ENCODE peak calls at places on chromosomes 3 and 15, in ten cellular contexts. R is spleen; J is GM13977; K is A549; P is AG04450; T is progenitor cell of endocrine pancreas; G is bronchial epithelial cell; A is Calu3; Z is cardiac fibroblast; I is CD4-positive, alpha-beta T cell. M is an unnamed sample.

GRCh38 chr3:166510382-166510781 is 673.2 kb upstream of the BCHE start:
- DNase-seq in T (no peak), Z (no peak), I (no peak), R (no peak), P (no peak), A (no peak), K (no peak), G (no peak), J (no peak), M (no peak)

GRCh38 chr3:129485681-129486056 is 42.8 kb upstream of the RHO start:
- DNase-seq in R (peak; percentile 85), G (peak; percentile 92), A (no peak), P (peak; percentile 71), K (no peak), T (no peak), I (no peak), Z (peak; percentile 99), J (no peak), M (no peak)

GRCh38 chr15:65323071-65323511 is 18.6 kb downstream of the RNU5B-1 start:
- DNase-seq in Z (peak; percentile 73), P (no peak), R (no peak), A (no peak), T (no peak), J (no peak), K (no peak), G (no peak), I (no peak), M (no peak)

GRCh38 chr3:30586806-30587486 is 19.5 kb upstream of the TGFBR2 start:
- DNase-seq in R (no peak), G (no peak), K (no peak), P (no peak), J (no peak), T (no peak), A (no peak), I (no peak), Z (no peak), M (no peak)

GRCh38 chr15:44087578-44088190 is 107.4 kb downstream of the FRMD5 start:
- DNase-seq in R (no peak), I (no peak), K (peak; percentile 47), J (no peak), G (peak; percentile 92), T (no peak), P (peak; percentile 65), A (no peak), Z (peak; percentile 85), M (no peak)

GRCh38 chr3:192812736-192813383 is 85.5 kb upstream of the FGF12 start:
- DNase-seq in J (no peak), I (no peak), A (peak; percentile 63), R (no peak), P (no peak), K (no peak), G (peak; percentile 61), T (no peak), Z (peak; percentile 78), M (peak; percentile 41)

GRCh38 chr3:53478921-53479664 is 15.3 kb upstream of the CACNA1D start:
- DNase-seq in P (no peak), G (no peak), T (no peak), I (no peak), K (no peak), A (peak; percentile 32), Z (no peak), J (no peak), R (no peak), M (no peak)

GRCh38 chr15:33194704-33195261 is at the start of gene FMN1:
- DNase-seq in R (peak; percentile 96), G (peak; percentile 84), J (peak; percentile 72), Z (peak; percentile 90), T (peak; percentile 90), I (peak; percentile 91), A (peak; percentile 78), K (peak; percentile 90), P (peak; percentile 68), M (peak; percentile 87)

GRCh38 chr3:123449986-123450474 is 1.1 kb upstream of the ADCY5 start:
- DNase-seq in A (no peak), Z (no peak), K (peak; percentile 31), P (no peak), R (no peak), G (no peak), I (no peak), J (no peak), T (peak; percentile 26), M (no peak)

GRCh38 chr15:47862402-47862801 is 145.1 kb downstream of the SEMA6D start:
- DNase-seq in Z (no peak), R (no peak), A (no peak), J (peak; percentile 25), T (no peak), K (no peak), I (no peak), G (no peak), P (no peak), M (no peak)

GRCh38 chr15:47856071-47856470 is 138.8 kb downstream of the SEMA6D start:
- DNase-seq in T (no peak), K (no peak), I (no peak), P (no peak), J (no peak), G (no peak), Z (no peak), A (no peak), R (no peak), M (no peak)

GRCh38 chr15:47857384-47858168 is 140.3 kb downstream of the SEMA6D start:
- DNase-seq in G (no peak), P (no peak), Z (no peak), J (no peak), R (no peak), I (no peak), K (no peak), T (no peak), A (no peak), M (no peak)

GRCh38 chr15:47861186-47861585 is 143.9 kb downstream of the SEMA6D start:
- DNase-seq in P (no peak), I (no peak), K (no peak), A (no peak), R (no peak), J (no peak), T (no peak), Z (no peak), G (no peak), M (no peak)
- TF ChIP-seq CTCF in P (no peak), I (no peak), K (no peak), A (no peak), R (no peak), J (no peak), T (no peak), Z (no peak), G (no peak), M (no peak)

DNA sequence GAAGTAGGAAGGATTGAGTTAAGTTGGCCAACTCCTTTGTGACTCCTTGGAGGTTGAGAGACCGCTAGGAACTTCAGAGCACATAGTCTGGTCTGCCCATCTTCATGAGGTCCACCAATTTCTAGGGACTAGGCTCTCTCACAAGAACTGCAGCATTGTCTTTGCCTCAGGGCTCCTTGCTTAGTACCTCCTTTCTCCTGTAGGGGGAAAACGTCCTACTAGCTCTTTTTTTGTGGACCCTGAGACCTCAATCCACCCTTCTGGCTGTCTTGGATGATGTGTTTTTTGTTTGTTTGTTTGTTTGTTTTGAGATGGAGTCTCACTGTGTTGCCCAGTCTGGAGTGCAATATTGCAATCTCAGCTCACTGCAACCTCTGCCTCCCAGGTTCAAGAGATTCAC is 21.6 kb downstream of the REC114 start:
- DNase-seq in G (no peak), A (peak; percentile 11), J (peak; percentile 18), T (no peak), R (no peak), I (no peak), P (no peak), Z (no peak), K (peak; percentile 43), M (no peak)
- TF ChIP-seq CTCF in G (peak; percentile 25), A (peak; percentile 61), J (peak; percentile 21), T (peak; percentile 35), R (no peak), I (no peak), P (peak; percentile 27), Z (peak; percentile 20), K (no peak), M (peak; percentile 18)

GRCh38 chr15:38769492-38769891 is 204.9 kb upstream of the RASGRP1 start:
- DNase-seq in J (no peak), K (no peak), I (no peak), A (no peak), Z (no peak), G (no peak), R (no peak), T (no peak), P (no peak), M (no peak)

GRCh38 chr15:38768970-38769369 is 204.4 kb upstream of the RASGRP1 start:
- DNase-seq in T (no peak), K (no peak), A (no peak), I (no peak), G (peak; percentile 12), Z (peak; percentile 61), J (no peak), P (peak; percentile 7), R (no peak), M (peak; percentile 1)
- TF ChIP-seq CTCF in T (peak; percentile 27), K (peak; percentile 30), A (no peak), I (no peak), G (peak; percentile 38), Z (peak; percentile 59), J (no peak), P (peak; percentile 64), R (no peak), M (no peak)

DNA sequence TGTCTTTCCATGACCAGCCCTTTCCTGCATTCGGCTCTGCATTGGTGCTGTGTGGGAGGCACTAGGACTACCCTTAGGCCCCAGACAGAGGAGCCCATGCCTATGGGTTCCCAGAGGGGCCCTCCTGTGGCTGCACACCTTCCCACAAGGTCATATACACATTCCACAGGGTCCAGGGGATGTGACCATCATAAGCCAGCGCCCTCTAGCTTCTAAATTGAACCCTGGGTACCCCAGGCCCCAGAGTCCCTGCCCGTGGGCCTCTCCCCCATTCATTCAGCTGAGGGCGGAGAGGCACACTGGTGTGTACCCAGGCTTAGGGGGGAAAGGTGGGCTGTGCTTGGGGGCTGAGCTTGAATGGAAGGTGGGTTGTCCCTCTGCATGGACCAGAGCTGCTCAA is 10.2 kb upstream of the SLC6A6 start:
- DNase-seq in I (no peak), P (no peak), G (no peak), Z (no peak), A (no peak), R (no peak), K (no peak), T (no peak), J (no peak), M (no peak)
- TF ChIP-seq CTCF in I (no peak), P (no peak), G (no peak), Z (no peak), A (no peak), R (no peak), K (no peak), T (no peak), J (peak; percentile 10), M (no peak)

GRCh38 chr3:126389112-126389791 is 5.5 kb upstream of the CFAP100 start:
- DNase-seq in A (peak; percentile 96), I (peak; percentile 15), P (peak; percentile 23), Z (peak; percentile 93), G (peak; percentile 66), J (peak; percentile 88), T (peak; percentile 75), R (peak; percentile 93), K (peak; percentile 50), M (peak; percentile 57)
- TF ChIP-seq CTCF in A (peak; percentile 98), I (peak; percentile 49), P (peak; percentile 91), Z (peak; percentile 62), G (peak; percentile 99), J (peak; percentile 99), T (peak; percentile 95), R (peak; percentile 90), K (peak; percentile 96), M (peak; percentile 84)

M was measured in activated CD8-positive, alpha-beta T cell treated with anti-CD3 and anti-CD28 coated beads for 36 hours.